ENCODE peak calls at places on chromosomes 1 and 21, in eight cellular contexts. T, Q, J, S, R, D, P and N are unnamed samples.
A peak's percentile ranks its signal among the peaks of the same experiment; 100 is the strongest.

GRCh38 chr1:184686540-184686939 is 68.1 kb downstream of the EDEM3 start:
- DNase-seq in T (no peak), Q (no peak), J (peak; percentile 14), S (no peak), R (peak; percentile 28), D (no peak), P (no peak), N (no peak)

GRCh38 chr1:197144570-197145325 is 1.7 kb downstream of the ASPM start:
- DNase-seq in T (no peak), Q (no peak), J (peak; percentile 41), S (no peak), R (no peak), D (no peak), P (no peak), N (no peak)

GRCh38 chr1:94325379-94326302 is 88.3 kb upstream of the ARHGAP29 start:
- DNase-seq in T (no peak), Q (no peak), J (peak; percentile 100), S (no peak), R (peak; percentile 29), D (no peak), P (no peak), N (no peak)

GRCh38 chr21:25329227-25329626 is 278.1 kb downstream of the MRPL39 start:
- DNase-seq in T (no peak), Q (no peak), J (peak; percentile 95), S (no peak), R (no peak), D (no peak), P (no peak), N (no peak)

GRCh38 chr1:228463559-228464455 is 23.4 kb upstream of the RNF187 start:
- DNase-seq in T (peak; percentile 84), Q (no peak), J (peak; percentile 44), S (peak; percentile 79), R (no peak), D (no peak), P (peak; percentile 31), N (no peak)

GRCh38 chr1:37739222-37739621 is 25.7 kb downstream of the EPHA10 start:
- DNase-seq in T (no peak), Q (no peak), J (no peak), S (no peak), R (no peak), D (no peak), P (no peak), N (no peak)

GRCh38 chr1:58062635-58063034 is 483.9 kb downstream of the OMA1 start:
- DNase-seq in T (no peak), Q (no peak), J (no peak), S (no peak), R (no peak), D (no peak), P (no peak), N (no peak)

GRCh38 chr1:80101159-80101558 is 1094.6 kb upstream of the ADGRL4 start:
- DNase-seq in T (no peak), Q (no peak), J (no peak), S (no peak), R (no peak), D (no peak), P (no peak), N (no peak)

GRCh38 chr1:90114521-90115141 is 119.7 kb downstream of the ZNF326 start:
- DNase-seq in T (peak; percentile 75), Q (no peak), J (peak; percentile 72), S (no peak), R (no peak), D (no peak), P (peak; percentile 18), N (no peak)

GRCh38 chr1:11248169-11248568 is 14.2 kb downstream of the MTOR start:
- DNase-seq in T (no peak), Q (no peak), J (no peak), S (no peak), R (no peak), D (no peak), P (no peak), N (no peak)

GRCh38 chr1:98920441-98921110 is 84.1 kb downstream of the PLPPR5 start:
- DNase-seq in T (no peak), Q (no peak), J (peak; percentile 72), S (no peak), R (no peak), D (no peak), P (no peak), N (no peak)

GRCh38 chr1:8154621-8155052 is 128.5 kb upstream of the ERRFI1 start:
- DNase-seq in T (peak; percentile 59), Q (peak; percentile 37), J (no peak), S (no peak), R (no peak), D (no peak), P (no peak), N (no peak)

GRCh38 chr1:80607064-80607463 is 1193.7 kb upstream of the ADGRL2 start:
- DNase-seq in T (no peak), Q (no peak), J (no peak), S (no peak), R (no peak), D (no peak), P (no peak), N (no peak)

GRCh38 chr1:27403931-27404330 is 11.5 kb downstream of the GPR3 start:
- DNase-seq in T (no peak), Q (no peak), J (no peak), S (no peak), R (no peak), D (no peak), P (no peak), N (no peak)
- TF ChIP-seq CTCF in T (no peak), Q (no peak), J (no peak), S (no peak), R (no peak), D (no peak), P (no peak), N (no peak)

GRCh38 chr1:2821970-2822620 is 20.6 kb upstream of the TTC34 start:
- DNase-seq in T (no peak), Q (peak; percentile 14), J (no peak), S (peak; percentile 76), R (peak; percentile 44), D (peak; percentile 36), P (peak; percentile 62), N (no peak)
- TF ChIP-seq CTCF in T (peak; percentile 9), Q (peak; percentile 73), J (no peak), S (peak; percentile 44), R (peak; percentile 57), D (peak; percentile 65), P (peak; percentile 58), N (peak; percentile 31)

GRCh38 chr1:202968895-202969295 is 1.8 kb upstream of the CYB5R1 start:
- DNase-seq in T (peak; percentile 77), Q (no peak), J (peak; percentile 69), S (no peak), R (peak; percentile 37), D (no peak), P (peak; percentile 55), N (peak; percentile 92)
- TF ChIP-seq CTCF in T (peak; percentile 67), Q (peak; percentile 53), J (peak; percentile 88), S (peak; percentile 71), R (peak; percentile 54), D (peak; percentile 50), P (no peak), N (peak; percentile 74)

DNA sequence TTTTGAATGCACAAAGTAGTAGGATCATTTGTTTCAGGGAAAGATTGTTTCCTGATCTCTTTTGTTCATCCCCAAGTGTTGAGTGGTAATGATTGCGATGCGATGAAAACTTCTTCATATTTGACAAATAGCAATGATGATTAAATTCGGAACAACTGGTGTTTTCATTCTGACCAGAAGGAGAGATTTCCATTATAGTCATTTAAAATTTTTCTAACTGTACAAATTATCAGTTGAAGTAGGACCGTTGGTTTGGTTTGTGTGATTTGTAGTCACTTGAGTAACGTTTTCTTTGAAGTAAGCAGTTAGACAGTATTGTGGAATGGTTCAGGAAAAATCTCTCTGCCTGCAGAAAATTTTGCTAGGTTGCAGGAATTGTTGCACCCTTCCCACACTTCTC is 5.9 kb downstream of the NFYC start:
- DNase-seq in T (no peak), Q (no peak), J (no peak), S (no peak), R (no peak), D (no peak), P (no peak), N (no peak)
- TF ChIP-seq CTCF in T (no peak), Q (no peak), J (no peak), S (no peak), R (no peak), D (no peak), P (no peak), N (no peak)